ENCODE peak calls at places on chromosome 10, in four cellular contexts. C is mesothelial cell of epicardium; X is CD8-positive, alpha-beta T cell; J is H7. I is an unnamed sample.

GRCh38 chr10:71435571-71436267 is 39.0 kb downstream of the CDH23 start:
- DNase-seq in J (peak; percentile 18), C (no peak), X (no peak), I (peak; percentile 54)

GRCh38 chr10:120788756-120789155 is 62.4 kb upstream of the WDR11 start:
- DNase-seq in J (no peak), X (no peak), C (no peak), I (no peak)

GRCh38 chr10:98340261-98340675 is 72.3 kb upstream of the LOXL4 start:
- DNase-seq in J (no peak), C (no peak), X (no peak), I (no peak)

GRCh38 chr10:89207801-89208551 is 859 bp upstream of the CH25H start:
- DNase-seq in J (peak; percentile 71), X (no peak), C (peak; percentile 22), I (peak; percentile 87)

GRCh38 chr10:19638173-19638872 is 177.9 kb upstream of the PLXDC2 start:
- DNase-seq in X (no peak), J (no peak), C (no peak), I (no peak)

GRCh38 chr10:82796510-82796909 is 921.5 kb downstream of the NRG3 start:
- DNase-seq in J (no peak), C (no peak), X (no peak), I (no peak)

GRCh38 chr10:60990663-60991062 is 46.7 kb upstream of the RHOBTB1 start:
- DNase-seq in X (no peak), C (no peak), J (no peak), I (no peak)

GRCh38 chr10:75018233-75018632 is 93.2 kb upstream of the SAMD8 start:
- DNase-seq in J (no peak), X (no peak), C (no peak), I (no peak)

GRCh38 chr10:7950981-7951847 is 103.3 kb upstream of the GATA3 start:
- DNase-seq in J (no peak), C (no peak), X (no peak), I (no peak)